ENCODE peak calls at places on chromosomes 5 and 9, in eight cellular contexts. L, K, E, B, D, R, Q and S are unnamed samples.

GRCh38 chr5:12669326-12669725 is 765.1 kb upstream of the CTNND2 start:
- DNase-seq in L (no peak), K (no peak), E (no peak), B (no peak), D (no peak), R (no peak), Q (no peak), S (no peak)

GRCh38 chr5:40755093-40755406 is 711 bp downstream of the TTC33 start:
- DNase-seq in L (no peak), K (peak), E (peak), B (peak), D (peak), R (no peak), Q (peak), S (peak)

GRCh38 chr9:3887121-3887797 is 361.5 kb upstream of the RFX3 start:
- DNase-seq in L (no peak), K (no peak), E (no peak), B (no peak), D (no peak), R (no peak), Q (no peak), S (no peak)

GRCh38 chr5:2906302-2907090 is 155.0 kb upstream of the IRX2 start:
- DNase-seq in L (peak), K (no peak), E (no peak), B (no peak), D (no peak), R (peak), Q (no peak), S (no peak)

GRCh38 chr9:104971521-104971920 is 43.6 kb upstream of the ABCA1 start:
- DNase-seq in L (no peak), K (no peak), E (no peak), B (no peak), D (no peak), R (no peak), Q (no peak), S (no peak)

GRCh38 chr5:94994465-94994996 is 290.4 kb downstream of the MCTP1 start:
- DNase-seq in L (no peak), K (no peak), E (peak), B (no peak), D (no peak), R (no peak), Q (no peak), S (no peak)

GRCh38 chr5:1282139-1282992 is 12.5 kb downstream of the TERT start:
- DNase-seq in L (no peak), K (no peak), E (peak), B (peak), D (no peak), R (no peak), Q (no peak), S (peak)

GRCh38 chr9:82334286-82334685 is 345.7 kb downstream of the SPATA31D1 start:
- DNase-seq in L (no peak), K (no peak), E (no peak), B (no peak), D (no peak), R (no peak), Q (no peak), S (no peak)

GRCh38 chr9:137417161-137418021 is 5.6 kb downstream of the EXD3 start:
- DNase-seq in L (peak), K (no peak), E (no peak), B (no peak), D (no peak), R (no peak), Q (no peak), S (no peak)

GRCh38 chr5:57332350-57332749 is 150.3 kb downstream of the ACTBL2 start:
- DNase-seq in L (no peak), K (no peak), E (no peak), B (no peak), D (no peak), R (no peak), Q (no peak), S (no peak)

GRCh38 chr5:151151263-151151660 is 6.3 kb downstream of the ANXA6 start:
- DNase-seq in L (no peak), K (no peak), E (no peak), B (no peak), D (no peak), R (no peak), Q (no peak), S (no peak)

GRCh38 chr9:95876595-95876994 is 1.1 kb downstream of the ERCC6L2 start:
- DNase-seq in L (no peak), K (peak), E (no peak), B (no peak), D (no peak), R (no peak), Q (no peak), S (no peak)

GRCh38 chr9:31542384-31543055 is 841.9 kb upstream of the ACO1 start:
- DNase-seq in L (no peak), K (peak), E (no peak), B (peak), D (peak), R (no peak), Q (peak), S (no peak)

GRCh38 chr9:6672118-6672517 is 26.6 kb upstream of the GLDC start:
- DNase-seq in L (no peak), K (no peak), E (no peak), B (no peak), D (no peak), R (no peak), Q (no peak), S (no peak)

GRCh38 chr9:122332643-122333042 is 38.2 kb upstream of the PTGS1 start:
- DNase-seq in L (no peak), K (no peak), E (no peak), B (no peak), D (no peak), R (peak), Q (no peak), S (no peak)

GRCh38 chr9:935348-935965 is 41.0 kb upstream of the DMRT3 start:
- DNase-seq in L (no peak), K (no peak), E (no peak), B (no peak), D (no peak), R (no peak), Q (peak), S (no peak)

GRCh38 chr9:137053944-137054931 is at the start of gene ENTPD2:
- DNase-seq in L (peak), K (peak), E (peak), B (no peak), D (peak), R (no peak), Q (no peak), S (peak)

GRCh38 chr5:14706615-14707021 is 42.1 kb downstream of the OTULIN start:
- DNase-seq in L (no peak), K (no peak), E (no peak), B (no peak), D (no peak), R (peak), Q (peak), S (no peak)

GRCh38 chr5:73215891-73216610 is 43.1 kb downstream of the TMEM174 start:
- DNase-seq in L (peak), K (peak), E (peak), B (peak), D (peak), R (no peak), Q (peak), S (peak)

GRCh38 chr5:170467000-170467707 is 36.7 kb upstream of the KCNIP1 start:
- DNase-seq in L (peak), K (no peak), E (no peak), B (no peak), D (no peak), R (no peak), Q (no peak), S (no peak)

DNA sequence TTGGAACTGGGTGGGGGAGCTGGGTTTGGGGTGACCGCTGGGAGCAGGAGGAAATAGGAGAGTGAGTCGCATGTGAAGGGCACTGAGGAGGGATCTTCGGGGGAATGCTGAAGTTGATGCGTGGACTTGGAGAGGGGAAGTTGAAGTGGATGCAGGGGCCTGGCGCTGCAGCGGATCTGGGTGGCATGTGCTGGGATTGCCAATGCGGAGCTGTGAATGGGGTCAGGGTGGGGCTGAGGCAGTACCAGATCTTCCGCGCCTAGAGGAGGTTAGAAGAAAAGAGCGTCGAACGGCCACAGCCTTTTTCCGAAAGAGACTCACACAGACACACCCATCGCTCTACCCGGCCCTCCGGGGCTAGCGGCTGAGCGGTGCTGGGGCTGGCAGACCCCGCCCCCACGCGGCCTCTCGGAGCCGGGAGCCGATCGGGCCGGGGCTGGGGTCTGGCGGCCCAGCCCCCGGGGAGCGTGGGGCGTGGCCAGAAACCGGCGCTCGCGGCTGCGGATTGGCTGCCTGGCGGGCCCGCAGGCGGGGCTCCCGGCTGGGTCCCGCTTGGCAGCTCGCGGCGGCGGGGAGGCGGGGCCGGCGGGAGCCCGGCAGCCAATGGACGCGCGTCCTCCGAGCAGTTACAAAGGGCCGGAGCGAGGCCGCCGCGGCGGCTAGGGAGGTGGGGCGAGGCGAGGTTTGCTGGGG is at the start of gene TGFBR1:
- DNase-seq in L (peak), K (peak), E (peak), B (peak), D (peak), R (no peak), Q (peak), S (peak)
- TF ChIP-seq CTCF in L (peak), K (peak), E (no peak), B (no peak), D (peak), R (no peak), Q (no peak), S (peak)

GRCh38 chr5:141523991-141524390 is 35.1 kb downstream of the PCDHGC5 start:
- DNase-seq in L (no peak), K (no peak), E (no peak), B (no peak), D (no peak), R (no peak), Q (no peak), S (no peak)

GRCh38 chr5:141522301-141522700 is 33.4 kb downstream of the PCDHGC5 start:
- DNase-seq in L (no peak), K (no peak), E (no peak), B (no peak), D (no peak), R (no peak), Q (no peak), S (no peak)

GRCh38 chr5:141518616-141519015 is 29.7 kb downstream of the PCDHGC5 start:
- DNase-seq in L (no peak), K (no peak), E (no peak), B (no peak), D (no peak), R (no peak), Q (no peak), S (no peak)

GRCh38 chr5:141519605-141520288 is 30.9 kb downstream of the PCDHGC5 start:
- DNase-seq in L (no peak), K (no peak), E (no peak), B (no peak), D (no peak), R (peak), Q (no peak), S (no peak)

DNA sequence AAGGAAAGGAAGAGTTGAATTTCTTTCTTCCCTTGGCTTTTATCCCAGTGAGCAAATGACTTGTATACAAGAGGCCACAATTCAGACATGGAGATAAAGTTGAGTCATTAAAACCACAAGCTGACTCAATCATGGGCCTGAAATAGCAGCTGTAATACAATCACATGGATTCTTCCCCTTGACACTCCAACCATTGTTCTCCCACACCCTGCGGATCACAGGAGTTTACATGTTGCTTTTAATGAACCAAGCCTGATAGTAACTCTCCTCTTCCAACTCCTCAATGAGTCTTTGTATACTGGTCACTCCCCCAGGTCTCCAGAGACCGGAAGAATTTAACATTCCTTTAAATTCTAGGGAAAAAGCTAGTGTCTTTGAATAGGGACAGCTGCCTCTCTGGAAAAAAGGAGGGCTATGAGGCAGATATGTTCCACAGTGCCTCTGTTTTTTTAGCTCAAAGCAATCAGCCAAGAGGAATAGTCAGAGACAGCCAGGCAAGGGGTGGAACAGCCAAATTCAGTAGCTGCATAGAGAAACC is 32.4 kb downstream of the PCDHGC5 start:
- DNase-seq in L (no peak), K (peak), E (no peak), B (no peak), D (peak), R (peak), Q (no peak), S (no peak)
- TF ChIP-seq POLR2AphosphoS5 in L (no peak), K (no peak), E (peak), B (peak), D (peak), R (peak), Q (peak), S (peak)

GRCh38 chr9:33198163-33198562 is 31.0 kb upstream of the B4GALT1 start:
- DNase-seq in L (no peak), K (no peak), E (no peak), B (peak), D (no peak), R (no peak), Q (no peak), S (peak)
- TF ChIP-seq CTCF in L (no peak), K (no peak), E (no peak), B (no peak), D (no peak), R (no peak), Q (no peak), S (no peak)

DNA sequence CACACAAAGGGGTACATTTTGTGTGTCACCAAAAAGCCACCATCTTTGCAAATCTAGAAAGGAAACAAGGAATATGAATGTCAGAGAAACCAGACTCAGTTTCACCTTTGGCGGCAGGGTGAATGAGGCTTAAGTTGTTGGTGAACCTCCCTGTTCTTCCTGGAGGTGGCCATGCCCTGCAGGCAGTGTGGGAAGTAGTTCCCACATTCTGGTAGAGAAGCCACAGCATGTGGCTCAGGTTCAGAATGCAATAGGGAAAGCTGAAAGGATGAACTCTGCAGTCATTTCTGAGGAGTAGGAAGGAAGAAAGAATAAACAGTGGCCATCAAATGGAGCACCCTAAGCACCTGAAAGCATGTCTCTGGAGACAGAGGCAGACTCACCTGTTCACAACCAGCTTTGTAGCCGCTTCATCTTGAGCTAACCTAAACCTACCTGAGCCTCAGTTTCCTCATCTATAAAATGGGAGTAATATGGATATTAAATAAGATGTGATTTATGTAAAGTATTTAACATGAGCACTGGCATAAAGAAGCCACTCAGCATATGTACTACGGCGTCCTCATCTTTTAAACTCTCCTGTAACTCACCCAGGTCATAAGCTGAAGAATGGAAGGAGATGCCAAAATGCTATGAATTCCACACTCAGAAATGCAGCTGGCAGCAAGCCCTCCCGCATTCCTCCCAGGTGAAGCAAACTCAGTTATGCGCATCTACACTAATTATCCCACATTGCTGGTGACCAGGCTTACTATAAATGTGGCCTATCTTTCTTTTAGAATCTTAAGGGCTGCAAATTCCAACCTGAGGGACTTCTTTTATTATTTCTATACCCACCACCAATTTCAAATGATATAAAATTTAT is 86.0 kb downstream of the ZNF608 start:
- DNase-seq in L (no peak), K (no peak), E (no peak), B (no peak), D (no peak), R (no peak), Q (no peak), S (no peak)
- TF ChIP-seq POLR2AphosphoS5 in L (no peak), K (no peak), E (no peak), B (no peak), D (no peak), R (no peak), Q (no peak), S (no peak)

GRCh38 chr5:37494756-37495155 is 115.6 kb downstream of the WDR70 start:
- DNase-seq in L (no peak), K (no peak), E (peak), B (peak), D (peak), R (no peak), Q (no peak), S (peak)

GRCh38 chr5:37495668-37496067 is 116.5 kb downstream of the WDR70 start:
- DNase-seq in L (no peak), K (no peak), E (no peak), B (no peak), D (no peak), R (no peak), Q (no peak), S (no peak)

GRCh38 chr5:37492778-37493555 is 113.8 kb downstream of the WDR70 start:
- DNase-seq in L (no peak), K (no peak), E (no peak), B (no peak), D (no peak), R (no peak), Q (no peak), S (no peak)

GRCh38 chr5:37496902-37497445 is 117.9 kb downstream of the WDR70 start:
- DNase-seq in L (no peak), K (no peak), E (no peak), B (no peak), D (no peak), R (no peak), Q (no peak), S (no peak)

DNA sequence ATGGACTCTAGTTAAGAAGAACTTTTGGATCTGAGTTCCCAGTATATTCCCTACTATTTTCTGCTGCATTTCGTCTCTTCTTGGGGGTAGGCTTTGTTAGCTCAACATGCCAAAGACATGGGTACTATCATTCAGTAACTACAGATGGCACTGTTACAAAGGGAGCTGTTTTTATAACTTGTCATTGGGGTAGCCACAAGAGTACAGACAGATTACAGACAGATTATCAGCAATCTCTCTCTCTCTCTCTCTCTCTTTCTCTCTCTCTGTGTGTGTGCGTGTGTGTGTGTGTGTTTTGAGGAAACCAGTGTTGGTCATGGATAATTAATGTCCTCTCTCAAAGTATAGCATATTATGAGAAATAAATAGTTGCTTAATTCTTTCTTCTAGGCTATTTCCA is 116.1 kb downstream of the WDR70 start:
- DNase-seq in L (no peak), K (peak), E (no peak), B (no peak), D (no peak), R (no peak), Q (no peak), S (no peak)
- TF ChIP-seq CTCF in L (peak), K (peak), E (no peak), B (no peak), D (no peak), R (no peak), Q (peak), S (no peak)

GRCh38 chr9:129166962-129167557 is 11.0 kb downstream of the IER5L start:
- DNase-seq in L (no peak), K (peak), E (peak), B (peak), D (peak), R (no peak), Q (no peak), S (peak)
- TF ChIP-seq POLR2AphosphoS5 in L (no peak), K (peak), E (peak), B (peak), D (peak), R (no peak), Q (peak), S (peak)

DNA sequence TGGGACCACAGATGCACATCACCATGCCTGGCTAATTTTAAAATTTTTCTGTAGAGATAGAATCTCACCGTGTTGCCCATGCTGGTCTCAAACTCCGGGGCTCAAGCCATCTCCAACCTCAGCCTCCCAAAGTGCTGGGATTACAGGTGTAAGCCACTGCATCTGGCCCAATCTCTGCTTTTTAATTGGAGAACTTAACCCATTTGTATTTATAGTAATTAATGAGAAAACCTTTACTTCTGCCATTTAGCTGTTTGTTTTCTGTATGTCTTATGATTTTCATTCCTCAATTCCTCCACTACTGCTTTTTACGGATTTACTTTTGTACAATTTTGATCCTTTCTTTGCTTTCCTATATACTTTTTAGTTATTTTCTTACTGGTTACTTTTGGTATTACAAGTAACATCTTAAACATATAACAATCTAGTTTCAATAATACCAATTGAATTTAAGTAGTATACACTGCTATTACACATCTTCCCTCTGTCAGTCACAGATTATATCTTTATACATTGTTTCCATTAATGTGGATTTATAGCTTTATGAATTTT is 26.1 kb downstream of the RALGDS start:
- DNase-seq in L (no peak), K (no peak), E (no peak), B (no peak), D (no peak), R (no peak), Q (no peak), S (no peak)
- TF ChIP-seq CTCF in L (no peak), K (no peak), E (no peak), B (no peak), D (no peak), R (no peak), Q (no peak), S (no peak)